ENCODE peak calls at places on chromosomes 13 and 19, in ten cellular contexts. O is heart right ventricle, F is ascending aorta, J is brain microvascular endothelial cell, R is breast epithelium, X is AG04450, T is thoracic aorta, Z is right atrium auricular region, Q is cardiac muscle cell, W is IMR-90. E is an unnamed sample.

GRCh38 chr19:49017666-49018351 is 918 bp upstream of the LHB start:
- DNase-seq in R (no peak), O (peak), X (no peak), Q (peak), F (peak), J (peak), T (no peak), W (peak), Z (no peak), E (no peak)

GRCh38 chr19:5356428-5356827 is 15.8 kb upstream of the PTPRS start:
- DNase-seq in J (no peak), X (no peak), W (no peak), Q (no peak), T (no peak), Z (no peak), F (no peak), O (no peak), R (no peak), E (no peak)

GRCh38 chr19:47228937-47229673 is 1.9 kb downstream of the BBC3 start:
- DNase-seq in W (peak), F (no peak), O (no peak), R (no peak), X (no peak), J (peak), T (no peak), Z (no peak), Q (no peak), E (no peak)

GRCh38 chr13:34678154-34678553 is 263.9 kb upstream of the NBEA start:
- DNase-seq in R (no peak), W (no peak), Z (no peak), F (no peak), O (no peak), X (no peak), Q (peak), T (no peak), J (peak), E (peak)

GRCh38 chr19:8085606-8086464 is 33.3 kb downstream of the CCL25 start:
- DNase-seq in T (no peak), W (no peak), J (no peak), R (no peak), Z (no peak), O (no peak), X (no peak), F (no peak), Q (no peak), E (peak)

GRCh38 chr13:52085416-52085815 is 43.5 kb downstream of the NEK5 start:
- DNase-seq in R (no peak), X (peak), J (peak), Q (peak), F (no peak), W (peak), O (no peak), T (no peak), Z (no peak), E (no peak)

GRCh38 chr19:52248256-52248655 is 21.1 kb upstream of the ZNF766 start:
- DNase-seq in J (peak), O (peak), X (no peak), Q (peak), W (peak), F (no peak), R (no peak), T (no peak), Z (no peak), E (no peak)

GRCh38 chr19:53849237-53849676 is 18.4 kb upstream of the MYADM start:
- DNase-seq in J (peak), W (peak), F (no peak), Q (peak), Z (no peak), O (peak), R (no peak), X (no peak), T (no peak), E (no peak)

GRCh38 chr19:3932931-3933810 is at the start of gene NMRK2:
- DNase-seq in F (no peak), T (no peak), W (no peak), J (no peak), O (peak), R (no peak), Z (peak), X (no peak), Q (no peak), E (no peak)

GRCh38 chr13:113642563-113642962 is 15.4 kb downstream of the ATP4B start:
- DNase-seq in X (no peak), Z (no peak), W (no peak), Q (no peak), O (no peak), T (no peak), J (no peak), F (no peak), R (no peak), E (no peak)

GRCh38 chr19:9883231-9883758 is 48.2 kb downstream of the PIN1 start:
- DNase-seq in O (no peak), R (no peak), T (no peak), J (no peak), Z (no peak), W (no peak), X (no peak), F (no peak), Q (peak), E (peak)

DNA sequence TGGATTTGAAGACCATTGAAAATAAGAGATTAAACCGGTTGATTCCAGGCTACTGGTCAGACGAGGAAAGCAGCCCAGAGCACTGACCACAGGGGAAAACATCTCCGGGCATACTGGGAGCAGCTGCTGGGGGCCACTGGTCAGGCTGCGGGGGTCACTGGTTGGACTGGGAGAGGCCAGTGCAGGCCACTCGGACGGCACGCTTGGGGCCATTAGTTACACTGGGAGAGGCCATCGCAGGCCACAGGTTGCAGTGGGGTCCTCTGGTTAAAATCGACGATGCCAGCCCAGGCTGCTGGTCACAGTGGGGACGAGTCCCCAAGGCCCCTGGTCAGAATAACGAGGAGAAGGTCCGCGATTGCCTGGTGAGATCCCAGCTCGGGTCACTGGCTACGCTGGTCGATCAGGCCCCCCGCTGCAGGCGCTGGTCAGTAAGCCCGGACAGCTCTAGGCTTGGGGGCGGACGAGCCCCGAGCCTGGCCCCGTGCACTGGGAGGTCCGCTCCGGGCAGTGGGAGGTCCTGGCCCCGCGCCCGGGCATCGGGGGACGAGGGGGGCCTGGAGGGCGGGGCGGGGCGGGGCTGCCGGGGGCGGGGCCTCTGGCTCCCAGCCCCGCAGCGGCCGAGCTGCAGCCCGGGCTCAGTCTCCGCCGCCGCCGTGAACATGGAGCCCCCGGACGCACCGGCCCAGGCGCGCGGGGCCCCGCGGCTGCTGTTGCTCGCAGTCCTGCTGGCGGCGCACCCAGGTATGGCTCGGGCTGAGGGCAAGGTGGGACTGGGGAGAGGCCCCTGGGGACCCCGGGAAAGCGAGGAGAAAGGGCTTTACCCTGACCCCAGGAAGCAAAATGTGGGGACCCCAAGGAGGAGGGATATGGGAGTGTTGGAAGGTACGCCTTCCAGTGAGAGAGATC is at the start of gene BCAM:
- DNase-seq in T (no peak), O (peak), R (peak), Q (peak), Z (no peak), J (no peak), F (peak), W (peak), X (no peak), E (peak)
- H3K27ac ChIP-seq in T (peak), O (peak), R (peak), Q (peak), Z (peak), J (no peak), F (peak), W (peak), X (peak), E (peak)

DNA sequence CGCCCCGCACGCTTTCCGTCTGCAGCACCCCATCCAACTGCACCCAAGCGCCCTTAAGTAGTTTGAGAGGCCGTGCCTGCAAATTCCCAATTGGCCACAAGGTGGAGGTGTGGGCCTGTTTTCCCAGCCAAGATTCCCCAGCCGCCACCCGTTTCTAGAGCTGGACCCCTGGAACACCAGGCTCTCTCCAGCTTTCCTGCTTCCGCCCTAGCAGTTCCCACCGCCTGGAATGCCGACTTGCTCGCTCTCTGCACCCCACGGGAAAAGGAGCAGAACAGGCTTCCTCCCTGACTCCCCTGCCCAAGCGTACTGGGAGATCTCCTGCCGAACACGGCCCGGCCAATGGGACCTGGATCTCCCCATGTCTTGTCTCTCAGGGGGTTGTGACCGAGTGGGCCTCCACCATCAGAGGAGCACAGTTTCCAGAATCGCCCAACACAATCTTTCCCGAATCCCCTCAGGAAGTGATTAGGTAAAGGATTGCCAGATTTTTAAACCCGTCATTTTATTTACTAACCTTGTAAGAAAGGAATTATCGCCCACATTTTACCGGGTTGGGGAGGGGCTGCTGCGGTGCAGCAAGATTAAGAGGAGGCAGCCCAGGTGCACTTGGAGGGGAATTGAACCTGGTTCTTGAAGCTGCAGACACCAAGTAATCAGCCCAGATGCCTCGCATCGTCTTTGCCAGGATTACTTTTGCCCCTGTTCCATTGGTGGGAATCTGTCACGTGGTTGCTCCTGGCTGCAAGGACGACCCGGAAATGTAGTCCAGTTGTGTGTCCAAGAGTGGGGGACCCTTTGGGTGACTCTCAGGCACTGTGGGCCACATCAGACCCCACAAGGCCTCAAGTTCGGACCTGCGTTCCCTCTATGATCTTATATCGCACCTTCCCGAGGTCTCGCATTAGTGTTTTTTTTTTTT is 3.5 kb upstream of the NAPSA start:
- DNase-seq in F (peak), W (peak), X (peak), Z (peak), O (peak), R (peak), J (peak), Q (peak), T (peak), E (peak)
- TF ChIP-seq CTCF in F (peak), W (peak), X (peak), Z (peak), O (peak), R (peak), J (peak), Q (peak), T (peak), E (peak)

GRCh38 chr19:6801397-6802086 is 29.0 kb downstream of the VAV1 start:
- DNase-seq in T (no peak), J (no peak), Q (peak), X (no peak), R (no peak), O (peak), Z (peak), F (peak), W (no peak), E (peak)
- H3K27ac ChIP-seq in T (peak), J (peak), Q (no peak), X (no peak), R (peak), O (peak), Z (no peak), F (peak), W (no peak), E (no peak)

DNA sequence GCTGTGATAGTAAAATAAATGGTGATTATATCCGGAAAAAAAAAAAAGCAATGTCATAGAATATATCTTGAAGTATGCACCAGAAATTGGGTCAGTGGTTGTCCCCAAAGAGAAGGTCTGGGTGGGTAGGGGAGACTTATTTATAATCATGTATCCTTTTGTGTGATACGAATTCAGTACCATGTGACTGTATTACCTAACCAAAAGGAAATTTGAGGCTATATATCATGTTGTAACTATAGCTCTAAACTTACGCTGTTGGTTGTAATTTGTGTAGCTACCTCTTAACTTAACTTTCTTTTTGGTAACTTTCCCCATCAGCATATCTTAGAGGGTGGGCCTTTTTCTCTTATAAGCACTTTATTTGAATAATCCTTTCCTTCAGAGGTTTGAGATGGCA is 25.2 kb upstream of the KCTD4 start:
- DNase-seq in O (no peak), W (no peak), T (no peak), J (no peak), X (no peak), R (no peak), F (no peak), Q (no peak), Z (no peak), E (no peak)
- TF ChIP-seq CTCF in O (no peak), W (no peak), T (no peak), J (no peak), X (no peak), R (no peak), F (no peak), Q (no peak), Z (no peak), E (no peak)

GRCh38 chr13:28553971-28554370 is 59.0 kb upstream of the FLT1 start:
- DNase-seq in R (no peak), O (no peak), W (no peak), X (no peak), Z (no peak), F (no peak), T (no peak), J (no peak), Q (no peak), E (no peak)
- H3K27ac ChIP-seq in R (no peak), O (no peak), W (no peak), X (no peak), Z (no peak), F (no peak), T (no peak), J (no peak), Q (no peak), E (no peak)

GRCh38 chr19:40605201-40605971 is 4.2 kb downstream of the LTBP4 start:
- DNase-seq in O (peak), Z (no peak), F (peak), W (peak), X (no peak), J (peak), R (peak), T (no peak), Q (peak), E (peak)
- TF ChIP-seq CTCF in O (peak), Z (peak), F (no peak), W (peak), X (peak), J (no peak), R (no peak), T (no peak), Q (peak), E (peak)